ENCODE peak calls at places on chromosome 2, in nine cellular contexts. N is NCI-H1092, F is fibroblast of lung, R is EH, G is HFFc6, A is aorta, W is KBM-7, H is activated T-cell treated with anti-CD3 and anti-CD28 coated beads for 1 hour, J is posterior vena cava. K is an unnamed sample.

GRCh38 chr2:216695401-216695821 is at the start of gene IGFBP5:
- DNase-seq in N (peak), F (peak), R (peak), G (peak), A (peak), W (no peak), H (no peak), J (peak), K (no peak)

GRCh38 chr2:127066942-127067341 is 40.0 kb downstream of the BIN1 start:
- DNase-seq in N (no peak), F (peak), R (no peak), G (no peak), A (peak), W (no peak), H (no peak), J (peak), K (no peak)

GRCh38 chr2:47046271-47046670 is 108.8 kb downstream of the STPG4 start:
- DNase-seq in N (no peak), F (no peak), R (no peak), G (no peak), A (no peak), W (no peak), H (no peak), J (no peak), K (no peak)

GRCh38 chr2:28327963-28328922 is 64.4 kb upstream of the FOSL2 start:
- DNase-seq in N (no peak), F (peak), R (peak), G (peak), A (no peak), W (no peak), H (no peak), J (no peak), K (no peak)

GRCh38 chr2:237726401-237726830 is 72.2 kb upstream of the RBM44 start:
- DNase-seq in N (peak), F (peak), R (peak), G (peak), A (no peak), W (no peak), H (no peak), J (no peak), K (no peak)

GRCh38 chr2:216465580-216466197 is 33.0 kb upstream of the RPL37A start:
- DNase-seq in N (no peak), F (no peak), R (peak), G (no peak), A (no peak), W (no peak), H (no peak), J (no peak), K (no peak)

GRCh38 chr2:71905205-71905604 is 242.5 kb downstream of the CYP26B1 start:
- DNase-seq in N (no peak), F (no peak), R (peak), G (peak), A (no peak), W (no peak), H (no peak), J (no peak), K (no peak)

GRCh38 chr2:197538412-197538811 is 22.5 kb downstream of the MOB4 start:
- DNase-seq in N (no peak), F (peak), R (peak), G (no peak), A (no peak), W (no peak), H (no peak), J (no peak), K (no peak)

GRCh38 chr2:192438239-192438638 is 243.5 kb upstream of the TMEFF2 start:
- DNase-seq in N (no peak), F (no peak), R (no peak), G (no peak), A (no peak), W (no peak), H (no peak), J (no peak), K (no peak)

GRCh38 chr2:239328306-239329191 is 72.3 kb downstream of the HDAC4 start:
- DNase-seq in N (no peak), F (peak), R (peak), G (peak), A (peak), W (no peak), H (no peak), J (peak), K (no peak)

GRCh38 chr2:190713476-190713875 is 64.6 kb downstream of the NAB1 start:
- DNase-seq in N (no peak), F (no peak), R (peak), G (no peak), A (no peak), W (no peak), H (no peak), J (no peak), K (no peak)

GRCh38 chr2:20635096-20635475 is 15.8 kb downstream of the HS1BP3 start:
- DNase-seq in N (no peak), F (no peak), R (no peak), G (no peak), A (no peak), W (no peak), H (no peak), J (no peak), K (no peak)

GRCh38 chr2:190810981-190811587 is 69.5 kb upstream of the GLS start:
- DNase-seq in N (no peak), F (no peak), R (no peak), G (no peak), A (no peak), W (no peak), H (no peak), J (no peak), K (no peak)

GRCh38 chr2:71070294-71071025 is 2.0 kb downstream of the NAGK start:
- DNase-seq in N (no peak), F (peak), R (peak), G (peak), A (no peak), W (peak), H (no peak), J (no peak), K (no peak)

GRCh38 chr2:65146067-65146466 is 16.2 kb upstream of the RAB1A start:
- DNase-seq in N (no peak), F (no peak), R (no peak), G (no peak), A (no peak), W (no peak), H (no peak), J (no peak), K (no peak)

K was measured in GM12892.